ENCODE peak calls at places on chromosome 19, in four cellular contexts. T is stimulated activated CD8-positive, alpha-beta memory T cell treated with anti-CD3 and anti-CD28 coated beads, Interleukin-7, amount 100 ng/mL, for 1 hour; L is anterior cingulate cortex; C is AG08396. O is an unnamed sample.

GRCh38 chr19:56350416-56351045 is 35.9 kb upstream of the ZSCAN5A start:
- DNase-seq in L (no peak), T (peak; percentile 13), C (peak; percentile 26), O (no peak)

GRCh38 chr19:46392252-46392801 is 21.0 kb downstream of the CCDC8 start:
- DNase-seq in L (no peak), C (peak; percentile 51), T (no peak), O (no peak)

GRCh38 chr19:12847159-12848139 is 9.1 kb downstream of the MAST1 start:
- DNase-seq in C (peak; percentile 95), L (peak; percentile 50), T (peak; percentile 71), O (peak; percentile 17)

GRCh38 chr19:17873661-17874422 is 2.1 kb downstream of the SLC5A5 start:
- DNase-seq in L (no peak), T (peak; percentile 36), C (peak; percentile 72), O (no peak)

GRCh38 chr19:5977785-5978605 is at the start of gene RANBP3:
- DNase-seq in C (peak; percentile 100), T (peak; percentile 92), L (peak; percentile 97), O (peak; percentile 96)

GRCh38 chr19:1214862-1215731 is 9.5 kb downstream of the STK11 start:
- DNase-seq in C (peak; percentile 77), L (peak; percentile 80), T (no peak), O (peak; percentile 36)

GRCh38 chr19:15614507-15615379 is at the start of gene CYP4F8:
- DNase-seq in L (no peak), C (no peak), T (no peak), O (no peak)

GRCh38 chr19:40139533-40140287 is 49.0 kb upstream of the ZNF780A start:
- DNase-seq in C (peak; percentile 53), T (no peak), L (no peak), O (no peak)

GRCh38 chr19:19451429-19452240 is 46.2 kb downstream of the GATAD2A start:
- DNase-seq in T (no peak), L (no peak), C (no peak), O (no peak)

GRCh38 chr19:43700368-43701015 is 15.4 kb upstream of the IRGC start:
- DNase-seq in L (no peak), C (peak; percentile 53), T (no peak), O (no peak)

GRCh38 chr19:19627716-19628498 is at the start of gene LPAR2:
- DNase-seq in C (peak; percentile 59), L (no peak), T (peak; percentile 55), O (peak; percentile 8)

GRCh38 chr19:33389574-33390119 is 16.1 kb downstream of the CEBPG start:
- DNase-seq in L (no peak), C (no peak), T (no peak), O (no peak)

GRCh38 chr19:29672933-29673336 is 7.7 kb downstream of the PLEKHF1 start:
- DNase-seq in L (no peak), C (peak; percentile 2), T (peak; percentile 68), O (no peak)

GRCh38 chr19:58561373-58562125 is 3.1 kb upstream of the UBE2M start:
- DNase-seq in T (no peak), C (no peak), L (no peak), O (no peak)

GRCh38 chr19:2722541-2723344 is 1.6 kb upstream of the DIRAS1 start:
- DNase-seq in T (no peak), L (peak; percentile 47), C (peak; percentile 95), O (no peak)

GRCh38 chr19:1237754-1238372 is at the start of gene CBARP:
- DNase-seq in C (peak; percentile 75), T (no peak), L (peak; percentile 42), O (no peak)

GRCh38 chr19:13918726-13919411 is 12.9 kb downstream of the CC2D1A start:
- DNase-seq in C (no peak), T (no peak), L (no peak), O (no peak)